ENCODE peak calls at places on chromosome 18, in ten cellular contexts. O is H1, X is neuronal stem cell, J is fibroblast of lung, Q is keratinocyte, N is K562, T is H9, A is hepatocyte, Y is IMR-90, I is PC-3. R is an unnamed sample.
A peak's percentile ranks its signal among the peaks of the same experiment; 100 is the strongest.

GRCh38 chr18:58161659-58162058 is 117.6 kb downstream of the NEDD4L start:
- DNase-seq in A (no peak), J (no peak), X (no peak), O (no peak), T (peak; percentile 68), N (peak; percentile 50), Y (no peak), Q (no peak), I (no peak), R (no peak)

GRCh38 chr18:767084-767882 is 44.8 kb downstream of the YES1 start:
- DNase-seq in X (no peak), I (no peak), Y (no peak), A (no peak), T (no peak), O (no peak), J (no peak), Q (no peak), N (no peak), R (no peak)

GRCh38 chr18:35460719-35461118 is 37.0 kb downstream of the INO80C start:
- DNase-seq in Y (peak; percentile 75), Q (no peak), T (no peak), N (no peak), O (no peak), J (peak; percentile 72), X (no peak), I (peak; percentile 62), A (no peak), R (peak; percentile 49)

GRCh38 chr18:77067315-77068061 is 65.1 kb downstream of the MBP start:
- DNase-seq in O (no peak), J (peak; percentile 95), I (peak; percentile 86), T (no peak), A (peak; percentile 74), Y (peak; percentile 96), X (no peak), Q (no peak), N (no peak), R (peak; percentile 59)

GRCh38 chr18:61589053-61589723 is 256.0 kb downstream of the CDH20 start:
- DNase-seq in J (no peak), Y (peak; percentile 20), I (no peak), X (no peak), A (no peak), Q (no peak), O (no peak), N (no peak), T (no peak), R (no peak)

GRCh38 chr18:75456277-75456676 is 28.8 kb upstream of the SMIM21 start:
- DNase-seq in N (no peak), A (peak; percentile 13), I (no peak), T (no peak), O (no peak), Y (no peak), Q (no peak), J (peak; percentile 29), X (no peak), R (no peak)

GRCh38 chr18:76386886-76387285 is 108.2 kb downstream of the ZNF516 start:
- DNase-seq in O (no peak), A (no peak), Q (no peak), X (no peak), Y (no peak), J (no peak), I (no peak), N (no peak), T (no peak), R (no peak)

GRCh38 chr18:12431561-12431960 is 23.8 kb downstream of the PRELID3A start:
- DNase-seq in T (no peak), O (no peak), Y (no peak), A (no peak), J (no peak), X (no peak), Q (no peak), N (no peak), I (no peak), R (no peak)

GRCh38 chr18:11368020-11368419 is 218.7 kb upstream of the PIEZO2 start:
- DNase-seq in Y (peak; percentile 36), Q (no peak), X (no peak), T (no peak), O (no peak), A (no peak), N (no peak), I (no peak), J (no peak), R (no peak)

GRCh38 chr18:11362856-11363255 is 213.5 kb upstream of the PIEZO2 start:
- DNase-seq in Q (no peak), Y (no peak), X (no peak), N (no peak), J (no peak), O (no peak), T (no peak), A (no peak), I (no peak), R (no peak)

DNA sequence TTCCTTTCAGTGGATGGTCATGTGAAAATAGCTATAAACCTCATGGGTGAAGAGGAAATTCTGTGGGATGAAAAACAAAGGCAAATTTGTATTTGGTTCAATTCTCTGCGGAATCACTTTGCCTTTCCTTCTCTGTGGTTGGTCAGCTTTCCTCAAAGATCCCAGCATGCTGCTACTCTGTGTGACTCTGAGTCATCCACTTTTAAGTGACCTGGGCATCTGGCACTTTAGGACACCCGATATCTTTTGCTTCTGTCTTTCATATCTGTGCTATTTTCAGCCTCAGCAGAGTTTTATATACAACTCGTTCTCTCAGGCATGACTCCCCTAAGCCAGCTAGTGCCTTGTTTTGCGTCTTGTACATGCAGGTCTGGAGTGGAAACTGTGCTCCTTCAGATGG is 217.0 kb upstream of the PIEZO2 start:
- DNase-seq in O (no peak), A (no peak), T (no peak), X (no peak), J (peak; percentile 14), Y (peak; percentile 57), I (no peak), Q (no peak), N (no peak), R (no peak)
- H2AFZ ChIP-seq in O (peak overlapping the region; percentile 34), A (no peak overlapping the region), T (no peak overlapping the region), X (no peak overlapping the region), J (peak overlapping the region; percentile 32), Y (peak overlapping the region; percentile 34), I (no peak overlapping the region), Q (no peak overlapping the region), N (no peak overlapping the region), R (no peak overlapping the region)

DNA sequence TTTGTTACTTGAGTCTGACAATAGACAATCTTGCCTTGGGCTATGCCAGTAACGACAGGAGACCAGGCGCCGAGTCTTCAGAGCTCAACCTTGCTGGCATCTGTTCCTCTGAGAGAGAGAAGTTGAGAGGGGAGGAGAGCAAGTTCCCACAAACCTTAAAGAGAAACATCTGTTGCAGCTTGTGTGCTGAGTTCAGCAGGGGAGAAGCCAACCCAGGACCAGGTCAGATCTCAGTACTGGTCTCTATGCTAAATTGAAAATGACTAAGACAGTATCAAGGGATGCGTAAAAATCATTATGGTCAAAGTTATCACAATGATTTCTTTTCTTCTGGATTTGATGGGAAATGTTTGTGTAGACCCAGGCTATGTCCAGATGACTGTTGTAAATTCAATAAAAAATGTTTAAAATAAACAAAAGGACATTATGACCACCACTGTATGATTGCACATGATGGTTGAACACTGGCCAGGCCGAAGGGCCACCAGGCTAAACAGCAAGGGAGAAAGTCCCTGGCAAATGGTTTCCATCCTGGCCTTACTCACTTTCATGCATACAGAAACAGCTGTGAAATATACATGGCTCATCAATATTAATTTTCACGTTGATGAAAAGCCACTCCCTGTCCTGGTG is 100.3 kb upstream of the PMAIP1 start:
- DNase-seq in O (no peak), I (no peak), X (no peak), N (no peak), T (no peak), J (peak; percentile 68), Y (peak; percentile 46), Q (no peak), A (no peak), R (no peak)
- H2AFZ ChIP-seq in O (no peak overlapping the region), I (no peak overlapping the region), X (no peak overlapping the region), N (no peak overlapping the region), T (no peak overlapping the region), J (no peak overlapping the region), Y (peak overlapping the region; percentile 60), Q (no peak overlapping the region), A (no peak overlapping the region), R (no peak overlapping the region)

DNA sequence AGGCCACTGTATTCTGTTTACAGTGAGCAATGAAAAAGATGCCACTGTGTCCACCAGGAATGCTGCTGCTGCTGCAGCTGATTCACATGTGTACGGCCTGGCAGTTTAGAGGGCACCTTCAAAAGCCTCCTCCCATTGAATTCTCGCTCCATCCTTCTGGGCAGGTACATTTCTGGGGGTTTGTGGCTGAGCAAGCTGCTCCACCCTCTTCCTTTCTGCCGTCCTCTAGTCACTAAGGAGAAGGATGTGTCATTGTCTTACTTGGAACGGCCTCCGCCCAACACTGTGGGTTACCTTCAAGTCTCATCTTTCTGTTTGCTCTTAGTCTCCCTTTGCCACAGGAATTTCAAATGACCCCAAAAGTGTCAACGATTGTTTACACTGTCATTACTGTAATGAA is 182.0 kb downstream of the ZBTB7C start:
- DNase-seq in I (peak; percentile 73), N (no peak), Y (no peak), X (no peak), Q (no peak), T (no peak), O (no peak), J (no peak), A (no peak), R (peak; percentile 60)
- H2AFZ ChIP-seq in I (no peak overlapping the region), N (no peak overlapping the region), Y (peak overlapping the region; percentile 43), X (no peak overlapping the region), Q (no peak overlapping the region), T (no peak overlapping the region), O (no peak overlapping the region), J (no peak overlapping the region), A (no peak overlapping the region), R (no peak overlapping the region)

GRCh38 chr18:7566587-7567486 is at the start of gene PTPRM:
- DNase-seq in T (peak; percentile 71), J (peak; percentile 76), Q (no peak), X (peak; percentile 84), N (peak; percentile 91), O (no peak), A (peak; percentile 94), I (peak; percentile 88), Y (peak; percentile 78), R (peak; percentile 78)

GRCh38 chr18:7565677-7566076 is 1.4 kb upstream of the PTPRM start:
- DNase-seq in A (no peak), X (no peak), T (no peak), O (no peak), J (no peak), Q (no peak), I (peak; percentile 22), N (no peak), Y (no peak), R (no peak)

GRCh38 chr18:7568426-7568825 is 1.3 kb downstream of the PTPRM start:
- DNase-seq in T (peak; percentile 68), O (no peak), I (peak; percentile 28), J (peak; percentile 17), N (no peak), Q (no peak), X (no peak), Y (peak; percentile 20), A (peak; percentile 66), R (no peak)

GRCh38 chr18:7566244-7566586 is 901 bp upstream of the PTPRM start:
- DNase-seq in A (no peak), O (no peak), I (no peak), Y (no peak), J (peak; percentile 23), Q (no peak), X (no peak), N (no peak), T (no peak), R (no peak)

DNA sequence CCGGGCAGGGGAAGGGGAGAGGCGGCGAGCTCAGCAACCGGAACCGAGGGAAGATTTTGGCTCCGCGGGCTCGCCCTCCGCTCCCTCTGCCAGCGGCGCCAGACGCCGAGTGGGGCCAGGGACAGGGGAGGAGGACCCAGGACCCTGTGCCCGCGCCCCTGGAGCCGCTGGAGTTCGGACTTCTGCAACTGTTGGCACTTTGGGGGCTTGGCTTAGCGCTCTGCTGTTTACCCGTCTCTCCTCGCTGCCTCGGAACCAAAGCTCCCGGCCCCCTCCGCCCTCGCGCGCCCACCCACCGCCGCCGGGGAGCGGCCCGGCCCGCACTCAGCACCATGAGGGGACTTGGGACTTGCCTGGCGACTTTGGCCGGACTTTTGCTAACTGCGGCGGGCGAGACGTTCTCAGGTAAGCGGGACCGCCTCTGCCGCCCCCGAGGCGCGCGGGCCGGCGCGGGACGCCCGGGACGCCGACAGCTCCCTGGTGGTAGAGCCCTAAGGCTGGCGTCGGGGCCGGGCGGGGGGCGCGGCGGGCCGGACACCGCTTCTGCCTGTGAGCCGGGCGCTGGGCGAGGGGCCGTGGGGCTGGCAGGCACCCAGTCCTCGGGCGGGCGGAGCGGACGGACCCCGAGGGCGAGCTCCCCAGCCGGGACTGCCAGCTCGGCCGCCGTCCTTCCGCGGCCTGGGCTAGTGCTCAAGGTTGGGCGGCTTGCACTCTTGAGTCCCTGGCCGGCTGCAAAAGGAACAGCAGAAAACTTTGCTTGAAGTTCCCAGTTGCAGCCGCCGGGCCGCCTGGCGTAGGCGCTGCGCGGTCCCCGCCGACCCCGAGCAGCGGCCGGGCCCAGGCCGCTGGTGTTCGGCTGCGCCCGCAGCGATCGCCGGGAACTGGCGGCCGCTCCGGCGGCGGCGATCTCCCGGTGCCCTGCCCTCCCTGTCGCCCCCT is 640 bp downstream of the PTPRM start:
- DNase-seq in I (peak; percentile 51), T (peak; percentile 51), O (no peak), Q (no peak), A (peak; percentile 77), N (no peak), Y (peak; percentile 64), X (peak; percentile 59), J (peak; percentile 65), R (peak; percentile 49)
- H2AFZ ChIP-seq in I (peak overlapping the region; percentile 86), T (no peak overlapping the region), O (no peak overlapping the region), Q (peak overlapping the region; percentile 88), A (peak overlapping the region; percentile 84), N (no peak overlapping the region), Y (peak overlapping the region; percentile 95), X (peak overlapping the region; percentile 100), J (peak overlapping the region; percentile 71), R (peak overlapping the region; percentile 93)

R was measured in PC-9.